ENCODE peak calls at places on chromosomes 16 and 17, in six cellular contexts. P is epithelial cell of proximal tubule, Y is uterus, H is Karpas-422, F is tibial nerve, J is H7. U is an unnamed sample.

GRCh38 chr16:80097098-80097497 is 443.7 kb upstream of the DYNLRB2 start:
- DNase-seq in Y (no peak), J (no peak), F (no peak), P (no peak), H (no peak), U (no peak)

GRCh38 chr17:10013360-10014112 is 108.5 kb upstream of the RCVRN start:
- DNase-seq in F (no peak), H (no peak), Y (no peak), J (no peak), P (no peak), U (peak)

GRCh38 chr17:34169501-34169900 is 85.6 kb upstream of the CCL2 start:
- DNase-seq in Y (no peak), H (no peak), P (no peak), F (no peak), J (no peak), U (no peak)

GRCh38 chr16:15556130-15556529 is 86.8 kb downstream of the MARF1 start:
- DNase-seq in F (no peak), J (no peak), Y (no peak), P (no peak), H (no peak), U (no peak)

GRCh38 chr17:2400474-2400866 is 390 bp downstream of the MNT start:
- DNase-seq in P (no peak), F (no peak), H (peak), J (peak), Y (no peak), U (no peak)

GRCh38 chr17:80619535-80620235 is 75.0 kb downstream of the RPTOR start:
- DNase-seq in Y (no peak), J (no peak), H (no peak), P (peak), F (no peak), U (no peak)

GRCh38 chr17:57045868-57046671 is 39.0 kb upstream of the AKAP1 start:
- DNase-seq in F (no peak), H (no peak), J (peak), P (no peak), Y (no peak), U (no peak)

GRCh38 chr17:66451188-66452149 is 149.1 kb downstream of the PRKCA start:
- DNase-seq in J (peak), Y (no peak), P (no peak), F (no peak), H (peak), U (no peak)

GRCh38 chr17:80603380-80603779 is 58.7 kb downstream of the RPTOR start:
- DNase-seq in P (no peak), Y (no peak), F (no peak), J (no peak), H (no peak), U (no peak)

GRCh38 chr16:6926762-6927161 is 405.9 kb upstream of the RBFOX1 start:
- DNase-seq in P (no peak), Y (no peak), J (peak), F (no peak), H (no peak), U (no peak)

GRCh38 chr17:5784791-5785190 is 200.5 kb upstream of the NLRP1 start:
- DNase-seq in F (no peak), J (no peak), P (no peak), H (no peak), Y (no peak), U (no peak)

GRCh38 chr17:77802811-77803220 is 155.7 kb upstream of the TNRC6C start:
- DNase-seq in J (peak), H (no peak), F (no peak), P (no peak), Y (peak), U (no peak)

GRCh38 chr17:67619555-67619954 is 98.2 kb upstream of the NOL11 start:
- DNase-seq in F (no peak), H (no peak), P (no peak), J (no peak), Y (no peak), U (no peak)

GRCh38 chr17:46827274-46827673 is 8.8 kb upstream of the WNT3 start:
- DNase-seq in Y (no peak), P (no peak), J (no peak), F (no peak), H (no peak), U (no peak)

GRCh38 chr17:4490637-4491061 is 8.0 kb upstream of the SPNS2 start:
- DNase-seq in H (no peak), Y (no peak), J (no peak), P (no peak), F (no peak), U (no peak)

GRCh38 chr17:9817086-9817485 is 4.8 kb downstream of the GSG1L2 start:
- DNase-seq in H (no peak), J (peak), F (no peak), Y (no peak), P (peak), U (no peak)

GRCh38 chr16:78309763-78310162 is 210.3 kb downstream of the WWOX start:
- DNase-seq in H (no peak), P (no peak), F (no peak), J (no peak), Y (no peak), U (no peak)

DNA sequence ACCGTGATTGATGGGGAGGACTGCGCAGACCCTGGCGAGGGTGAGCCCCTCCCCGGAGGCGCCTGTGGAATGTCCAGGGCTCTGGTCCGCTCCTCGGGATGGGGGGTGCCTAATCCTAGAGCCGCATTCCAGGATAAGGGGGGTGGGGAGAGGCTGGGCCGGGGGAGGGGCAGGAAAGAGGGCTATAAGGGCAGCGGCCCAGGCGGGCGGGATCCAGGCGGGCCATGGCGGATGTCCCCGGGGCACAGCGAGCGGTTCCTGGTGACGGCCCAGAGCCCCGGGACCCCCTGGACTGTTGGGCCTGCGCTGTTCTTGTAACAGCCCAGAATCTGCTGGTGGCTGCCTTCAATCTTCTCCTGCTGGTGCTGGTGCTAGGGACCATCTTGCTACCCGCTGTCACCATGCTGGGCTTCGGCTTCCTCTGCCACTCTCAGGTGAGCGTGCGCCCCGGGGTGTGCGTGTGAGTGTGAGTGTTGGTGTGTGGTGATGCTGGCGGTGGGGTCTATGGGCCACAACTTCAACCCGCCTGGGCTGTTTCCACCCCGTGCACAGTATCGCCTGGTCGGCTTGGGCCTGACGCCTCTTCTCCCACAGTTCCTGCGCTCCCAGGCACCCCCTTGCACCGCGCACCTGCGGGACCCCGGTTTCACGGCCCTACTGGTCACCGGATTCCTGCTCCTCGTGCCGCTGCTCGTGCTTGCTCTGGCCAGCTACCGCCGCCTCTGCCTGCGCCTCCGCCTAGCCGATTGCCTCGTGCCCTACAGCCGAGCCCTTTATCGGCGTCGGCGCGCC is at the start of gene TMEM88:
- DNase-seq in Y (peak), H (peak), P (no peak), J (peak), F (no peak), U (no peak)
- H3K4me3 ChIP-seq in Y (peak), H (peak), P (peak), J (peak), F (peak), U (peak)

DNA sequence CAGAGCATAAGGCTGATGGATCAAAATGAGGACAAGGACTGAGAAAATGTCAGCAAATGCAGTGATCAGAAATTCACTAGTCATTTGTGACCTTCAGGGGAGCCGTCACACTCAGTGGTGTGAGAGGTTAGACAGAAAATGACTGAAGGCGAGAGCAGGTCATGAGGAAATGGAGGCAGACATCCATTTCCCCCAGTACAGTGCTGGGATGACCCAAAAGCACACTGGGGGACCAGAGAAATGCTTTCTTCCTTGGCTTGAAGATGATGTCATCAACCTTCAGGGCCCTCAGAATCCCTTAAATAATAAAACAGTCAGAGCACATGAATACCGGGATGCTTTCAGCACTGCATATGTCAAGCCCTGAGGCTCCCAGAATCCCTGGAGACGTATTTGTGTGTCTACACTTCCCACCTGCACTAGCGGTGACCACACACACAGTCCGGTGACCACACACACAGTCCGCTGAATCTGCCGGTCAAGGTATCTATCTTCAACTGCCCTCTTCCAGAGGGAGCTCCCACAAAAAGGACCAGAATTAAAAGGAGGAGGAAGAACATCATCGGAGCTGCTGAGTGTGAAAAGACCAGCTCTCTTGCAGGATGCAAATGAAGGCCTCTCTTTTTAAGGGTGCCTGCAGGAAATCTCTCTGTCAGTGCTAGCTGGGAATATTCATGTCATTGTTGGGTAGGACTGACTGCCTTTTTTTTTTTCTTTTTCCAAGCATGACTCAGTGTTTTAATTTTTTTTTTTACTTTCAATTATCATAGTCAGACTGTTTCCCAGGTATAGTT is 8.2 kb downstream of the UBE2O start:
- DNase-seq in F (no peak), H (peak), Y (no peak), J (peak), P (no peak), U (no peak)
- H3K4me3 ChIP-seq in F (no peak), H (peak), Y (no peak), J (no peak), P (no peak), U (peak)

DNA sequence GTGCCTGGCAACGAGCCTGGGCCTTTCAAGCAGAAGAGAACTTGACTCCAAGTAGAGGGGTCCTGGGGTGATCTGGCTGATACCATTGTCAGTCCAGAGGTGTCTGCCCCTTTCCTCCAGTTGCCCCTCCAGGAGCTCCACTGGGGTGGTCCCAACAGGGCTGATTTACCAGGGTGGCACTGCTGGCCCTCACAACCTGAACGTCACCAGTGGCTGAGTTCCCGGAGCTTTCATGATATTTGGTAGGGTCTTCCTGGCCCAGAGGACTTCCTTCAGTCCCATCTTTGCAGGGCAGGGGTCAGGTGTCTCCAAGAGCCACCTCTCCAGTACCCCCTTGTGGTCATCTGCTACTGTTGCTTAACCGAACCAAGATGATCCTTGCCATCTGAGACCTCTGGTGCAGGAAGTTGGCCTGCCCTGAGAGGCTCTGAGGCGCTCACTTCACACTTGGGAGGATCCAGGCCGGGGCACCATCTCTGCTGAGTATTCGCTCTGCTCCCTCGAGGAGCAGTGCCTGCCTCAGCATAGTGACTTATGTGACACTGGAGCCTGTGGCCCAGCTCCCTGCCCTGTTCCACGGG is 3.5 kb downstream of the LIMD2 start:
- DNase-seq in J (peak), F (no peak), H (peak), Y (no peak), P (no peak), U (peak)
- H3K4me3 ChIP-seq in J (no peak), F (no peak), H (peak), Y (no peak), P (no peak), U (peak)

GRCh38 chr17:28498652-28499365 is 7.3 kb upstream of the FOXN1 start:
- DNase-seq in F (no peak), J (peak), H (no peak), Y (no peak), P (no peak), U (no peak)
- H3K4me3 ChIP-seq in F (no peak), J (no peak), H (no peak), Y (no peak), P (no peak), U (no peak)

DNA sequence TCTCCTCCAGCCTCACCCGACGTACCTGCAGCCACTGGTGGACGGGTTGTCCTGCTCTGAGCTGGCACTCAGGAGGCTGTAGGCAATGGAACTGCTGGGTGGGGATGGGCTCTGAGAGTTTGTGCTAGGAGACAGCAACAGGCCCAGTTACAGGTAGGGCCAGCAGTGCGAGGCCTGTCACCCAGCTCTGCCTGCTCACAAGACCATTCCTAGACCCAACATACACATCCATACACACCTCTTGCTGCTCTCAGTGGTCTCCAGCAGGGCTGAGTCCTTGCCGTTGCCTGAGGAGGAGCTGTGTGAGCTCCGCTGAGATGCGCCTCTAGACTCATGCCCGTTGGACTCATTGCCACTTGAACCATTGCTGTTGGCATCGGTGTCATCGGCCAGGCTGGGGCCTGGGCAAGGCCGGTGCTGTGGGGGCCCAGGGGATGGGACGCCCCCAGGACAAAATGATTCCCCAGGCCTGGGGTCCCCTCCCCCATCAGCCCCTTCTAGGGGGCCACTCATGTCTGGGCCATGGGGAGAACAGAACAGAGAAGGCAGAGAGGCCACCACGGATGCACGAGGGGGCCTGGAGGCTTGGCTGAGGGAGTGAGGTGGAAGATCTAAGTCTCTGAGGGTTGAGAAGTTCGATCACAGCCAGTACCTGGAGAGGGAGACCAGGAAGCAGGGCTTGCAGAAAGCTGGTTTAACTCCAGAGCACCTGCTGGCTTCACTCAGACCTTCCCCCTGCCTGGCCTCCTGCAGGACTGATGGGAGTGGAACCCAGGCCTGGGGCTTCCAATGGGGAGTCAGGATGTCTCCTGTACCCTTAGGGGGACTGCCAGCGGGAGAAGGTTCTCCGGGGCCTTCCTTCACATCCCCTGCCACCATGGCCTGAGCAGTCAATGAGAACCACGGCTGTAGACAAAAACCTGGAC is 1.7 kb downstream of the PER1 start:
- DNase-seq in Y (peak), H (no peak), J (peak), P (no peak), F (peak), U (no peak)
- H3K4me3 ChIP-seq in Y (peak), H (peak), J (peak), P (peak), F (peak), U (peak)

GRCh38 chr17:512311-512710 is 159.7 kb upstream of the RPH3AL start:
- DNase-seq in H (no peak), P (no peak), Y (no peak), J (no peak), F (no peak), U (no peak)
- H3K4me3 ChIP-seq in H (no peak), P (no peak), Y (no peak), J (no peak), F (no peak), U (no peak)

GRCh38 chr16:88881090-88881580 is 14.7 kb upstream of the PABPN1L start:
- DNase-seq in J (peak), Y (no peak), H (no peak), F (no peak), P (no peak), U (no peak)

GRCh38 chr16:88881675-88882357 is 15.4 kb upstream of the PABPN1L start:
- DNase-seq in Y (no peak), F (no peak), P (no peak), J (peak), H (no peak), U (no peak)

GRCh38 chr16:88878967-88879787 is 12.7 kb upstream of the PABPN1L start:
- DNase-seq in Y (no peak), H (no peak), J (no peak), F (no peak), P (no peak), U (no peak)

GRCh38 chr16:88879788-88880055 is 13.3 kb upstream of the PABPN1L start:
- DNase-seq in F (no peak), H (no peak), P (no peak), J (no peak), Y (no peak), U (no peak)

DNA sequence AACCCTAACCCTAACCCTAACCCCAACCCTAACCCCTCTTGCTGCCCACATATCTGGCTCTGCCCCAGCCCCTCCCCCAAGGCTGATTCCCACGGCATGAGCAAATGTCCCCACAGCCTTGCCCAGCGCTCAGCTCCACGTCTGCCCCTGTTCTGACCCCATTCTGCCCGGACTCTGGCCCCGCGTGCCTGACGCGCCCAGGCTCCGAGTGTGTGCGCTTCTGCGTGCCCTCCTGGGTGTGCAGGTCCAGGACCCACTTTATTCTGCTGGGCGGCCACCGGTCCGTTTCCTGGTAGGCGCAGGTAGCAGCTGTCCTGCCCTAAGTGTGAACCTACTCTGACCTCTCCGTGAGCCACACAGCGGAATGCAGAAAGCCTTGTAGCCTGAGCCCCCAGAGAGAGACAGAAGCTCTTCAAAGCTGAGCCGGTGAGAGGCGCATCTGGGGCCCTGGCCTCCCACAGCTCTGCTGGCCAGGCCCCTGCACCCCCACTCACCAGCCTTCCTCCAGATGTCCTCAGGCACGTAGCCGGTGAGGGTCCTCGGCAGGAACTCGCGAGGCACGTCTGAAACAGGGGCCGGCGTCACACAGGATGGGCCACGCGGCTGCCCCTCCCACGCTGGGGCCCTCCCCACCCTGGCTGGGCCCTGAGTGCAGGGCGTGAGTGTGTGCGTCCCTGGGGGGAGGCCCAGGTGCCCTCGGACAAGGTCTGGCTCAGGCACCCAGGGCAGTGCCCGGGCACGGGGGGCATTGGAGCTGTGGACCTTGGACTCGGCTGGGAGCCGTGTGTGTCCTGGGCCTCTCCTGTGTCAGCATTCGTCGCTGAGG is 14.0 kb upstream of the PABPN1L start:
- DNase-seq in Y (no peak), P (no peak), H (no peak), F (no peak), J (peak), U (no peak)
- H3K4me3 ChIP-seq in Y (no peak), P (no peak), H (no peak), F (no peak), J (no peak), U (no peak)

GRCh38 chr17:42563543-42563942 is 1.6 kb downstream of the COASY start:
- DNase-seq in F (no peak), H (no peak), P (no peak), Y (no peak), J (peak), U (no peak)
- H3K4me3 ChIP-seq in F (no peak), H (peak), P (peak), Y (no peak), J (no peak), U (peak)

DNA sequence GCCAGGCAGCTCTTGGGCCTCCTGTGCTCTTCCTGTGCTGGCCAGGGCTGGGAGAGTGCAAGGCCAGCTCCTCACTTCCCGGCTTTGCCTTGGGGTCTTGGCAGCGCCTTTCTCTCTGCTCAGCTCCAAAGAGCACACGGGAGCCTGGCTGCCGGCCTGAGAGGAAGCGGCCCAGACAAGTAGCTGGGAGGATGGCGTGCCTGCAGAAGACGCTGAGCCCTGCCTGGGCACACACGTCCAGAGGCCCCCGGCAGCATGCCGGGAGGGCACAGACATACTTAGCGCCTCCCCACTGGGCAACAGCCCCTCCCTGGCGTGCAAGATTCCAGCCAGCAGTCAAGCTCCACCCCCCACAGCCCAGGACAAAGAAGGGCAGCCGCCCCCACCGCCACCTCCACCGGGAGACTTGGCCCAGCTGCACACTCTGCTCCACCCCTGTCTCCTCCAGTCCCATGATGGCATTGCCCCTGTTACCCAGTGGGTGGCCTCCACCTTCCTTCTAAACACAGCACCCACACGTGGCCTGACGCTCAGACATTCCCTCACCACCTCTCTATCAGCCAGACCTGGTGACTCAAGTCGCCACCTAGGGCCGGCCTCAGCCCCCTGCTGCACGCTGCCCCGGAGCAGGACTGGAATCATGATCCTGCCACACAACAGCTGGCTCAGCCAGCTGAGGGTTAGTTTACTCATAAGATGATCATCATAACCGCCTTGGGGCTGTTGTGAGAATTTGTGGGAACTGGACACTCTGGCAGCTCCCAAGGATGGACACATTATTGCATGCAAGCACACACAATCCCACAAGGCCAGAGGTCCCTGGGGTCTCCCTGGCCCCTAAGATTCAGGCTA is 12.4 kb downstream of the SGCA start:
- DNase-seq in F (no peak), H (peak), J (peak), Y (peak), P (no peak), U (no peak)
- H3K4me3 ChIP-seq in F (peak), H (no peak), J (peak), Y (no peak), P (peak), U (no peak)

U was measured in GM12864.